ENCODE peak calls at places on chromosomes 13 and 19, in four cellular contexts. T, S, C and N are unnamed samples.

GRCh38 chr19:50255115-50255514 is 51.7 kb downstream of the MYH14 start:
- DNase-seq in T (no peak), S (no peak), C (no peak), N (no peak)

GRCh38 chr19:5240011-5240410 is 100.6 kb downstream of the PTPRS start:
- DNase-seq in T (no peak), S (no peak), C (no peak), N (no peak)

GRCh38 chr19:40974633-40975037 is 16.4 kb upstream of the CYP2B6 start:
- DNase-seq in T (peak), S (peak), C (peak), N (peak)

GRCh38 chr19:28737021-28737525 is 475.9 kb downstream of the UQCRFS1 start:
- DNase-seq in T (no peak), S (no peak), C (no peak), N (no peak)

GRCh38 chr19:42606660-42607351 is 12.1 kb upstream of the CEACAM8 start:
- DNase-seq in T (peak), S (no peak), C (peak), N (no peak)

GRCh38 chr13:98834254-98834960 is 81.9 kb upstream of the SLC15A1 start:
- DNase-seq in T (no peak), S (no peak), C (no peak), N (no peak)

GRCh38 chr19:57103573-57104277 is 16.1 kb upstream of the USP29 start:
- DNase-seq in T (peak), S (no peak), C (peak), N (peak)

GRCh38 chr19:12801466-12802266 is at the start of the genes PRDX2 and THSD8:
- DNase-seq in T (peak), S (peak), C (peak), N (no peak)

GRCh38 chr19:3276341-3276799 is 51.9 kb downstream of the CELF5 start:
- DNase-seq in T (no peak), S (peak), C (peak), N (no peak)

GRCh38 chr13:51284339-51284738 is 55.2 kb upstream of the SERPINE3 start:
- DNase-seq in T (no peak), S (no peak), C (no peak), N (no peak)

GRCh38 chr13:45500492-45501174 is 35.9 kb downstream of the COG3 start:
- DNase-seq in T (no peak), S (no peak), C (no peak), N (no peak)

GRCh38 chr13:46679369-46680180 is 117.4 kb downstream of the ESD start:
- DNase-seq in T (no peak), S (no peak), C (no peak), N (no peak)

GRCh38 chr13:91659583-91660415 is 261.4 kb downstream of the GPC5 start:
- DNase-seq in T (no peak), S (no peak), C (no peak), N (no peak)

GRCh38 chr13:74715718-74716117 is 581.5 kb upstream of the KLF12 start:
- DNase-seq in T (no peak), S (no peak), C (no peak), N (no peak)

GRCh38 chr13:59345316-59345715 is 818.4 kb downstream of the DIAPH3 start:
- DNase-seq in T (peak), S (no peak), C (no peak), N (peak)

GRCh38 chr13:71721117-71721516 is 145.9 kb downstream of the DACH1 start:
- DNase-seq in T (no peak), S (no peak), C (no peak), N (no peak)

GRCh38 chr19:46753420-46754155 is 7.3 kb upstream of the STRN4 start:
- DNase-seq in T (no peak), S (no peak), C (peak), N (no peak)

GRCh38 chr13:50451609-50452008 is 391.9 kb downstream of the DLEU7 start:
- DNase-seq in T (no peak), S (no peak), C (no peak), N (no peak)

GRCh38 chr13:110944121-110944967 is 29.5 kb upstream of the ANKRD10 start:
- DNase-seq in T (no peak), S (no peak), C (peak), N (no peak)

GRCh38 chr13:80339841-80340642 is 884 bp downstream of the SPRY2 start:
- DNase-seq in T (peak), S (peak), C (no peak), N (peak)

GRCh38 chr19:33405491-33406461 is 32.3 kb downstream of the CEBPG start:
- DNase-seq in T (peak), S (no peak), C (no peak), N (no peak)

GRCh38 chr19:5926641-5927438 is 12.8 kb downstream of the CAPS start:
- DNase-seq in T (no peak), S (no peak), C (no peak), N (peak)

GRCh38 chr19:53999694-54000093 is 8.3 kb downstream of the CACNG6 start:
- DNase-seq in T (no peak), S (no peak), C (no peak), N (no peak)

GRCh38 chr13:71624641-71625040 is 242.4 kb downstream of the DACH1 start:
- DNase-seq in T (no peak), S (no peak), C (no peak), N (no peak)

GRCh38 chr19:17829855-17830566 is 8.7 kb upstream of the INSL3 start:
- DNase-seq in T (peak), S (peak), C (no peak), N (no peak)

GRCh38 chr19:3504723-3505122 is 1.4 kb upstream of the FZR1 start:
- DNase-seq in T (no peak), S (no peak), C (no peak), N (no peak)

GRCh38 chr13:102907016-102907756 is 61.4 kb downstream of the ERCC5 start:
- DNase-seq in T (no peak), S (no peak), C (no peak), N (no peak)

GRCh38 chr13:88459335-88459734 is 788.2 kb downstream of the SLITRK5 start:
- DNase-seq in T (no peak), S (no peak), C (no peak), N (no peak)

GRCh38 chr13:20270163-20270865 is 38.2 kb upstream of the GJB6 start:
- DNase-seq in T (no peak), S (no peak), C (no peak), N (no peak)

GRCh38 chr19:30888937-30889336 is 460.3 kb downstream of the TSHZ3 start:
- DNase-seq in T (no peak), S (no peak), C (no peak), N (no peak)

GRCh38 chr13:98513837-98514236 is 63.1 kb downstream of the STK24 start:
- DNase-seq in T (no peak), S (no peak), C (no peak), N (no peak)